ENCODE peak calls at places on chromosomes 3 and 15, in four cellular contexts. L, N, Z and B are unnamed samples.

GRCh38 chr15:35078221-35078915 is 6.7 kb downstream of the NANOGP8 start:
- DNase-seq in Z (no peak), L (peak; percentile 44), N (peak; percentile 70), B (no peak)

GRCh38 chr15:66848666-66849392 is 146.8 kb downstream of the SMAD6 start:
- DNase-seq in Z (no peak), N (no peak), L (no peak), B (no peak)

GRCh38 chr3:143720381-143720780 is 127.9 kb downstream of the SLC9A9 start:
- DNase-seq in L (no peak), Z (no peak), N (no peak), B (no peak)

GRCh38 chr3:23900744-23901143 is 16.0 kb downstream of the NKIRAS1 start:
- DNase-seq in N (no peak), L (no peak), Z (no peak), B (no peak)

GRCh38 chr3:168812234-168812633 is 716.5 kb upstream of the GOLIM4 start:
- DNase-seq in L (no peak), N (no peak), Z (no peak), B (no peak)

GRCh38 chr15:51190424-51191068 is 95.8 kb upstream of the TNFAIP8L3 start:
- DNase-seq in L (no peak), N (no peak), Z (no peak), B (no peak)

GRCh38 chr3:47601310-47601709 is 22.6 kb upstream of the CSPG5 start:
- DNase-seq in L (no peak), Z (no peak), N (no peak), B (no peak)

GRCh38 chr15:60656041-60656440 is 177.1 kb upstream of the ICE2 start:
- DNase-seq in Z (no peak), L (no peak), N (no peak), B (no peak)

GRCh38 chr3:190384241-190384863 is 3.6 kb upstream of the CLDN16 start:
- DNase-seq in L (peak; percentile 87), Z (peak; percentile 19), N (no peak), B (no peak)

GRCh38 chr3:156433910-156434309 is 121.0 kb downstream of the SSR3 start:
- DNase-seq in N (no peak), L (no peak), Z (no peak), B (no peak)

GRCh38 chr3:172094621-172095557 is 55.5 kb downstream of the FNDC3B start:
- DNase-seq in N (no peak), Z (peak; percentile 62), L (no peak), B (no peak)

GRCh38 chr3:184377374-184377773 is 633 bp downstream of the THPO start:
- DNase-seq in Z (no peak), N (no peak), L (no peak), B (no peak)

GRCh38 chr15:68277131-68277604 is 377 bp upstream of the FEM1B start:
- DNase-seq in Z (no peak), N (no peak), L (no peak), B (no peak)

GRCh38 chr3:119976214-119976613 is 118.0 kb downstream of the GSK3B start:
- DNase-seq in N (no peak), Z (no peak), L (no peak), B (no peak)

GRCh38 chr3:172152869-172153268 is 113.5 kb downstream of the FNDC3B start:
- DNase-seq in Z (no peak), N (no peak), L (no peak), B (no peak)

GRCh38 chr3:35733276-35733675 is 94.0 kb downstream of the ARPP21 start:
- DNase-seq in L (no peak), Z (no peak), N (no peak), B (no peak)

GRCh38 chr15:71337197-71337845 is 222.1 kb downstream of the THSD4 start:
- DNase-seq in Z (no peak), L (peak; percentile 28), N (no peak), B (no peak)

GRCh38 chr15:34365836-34366235 is 1.2 kb downstream of the LPCAT4 start:
- DNase-seq in N (no peak), Z (no peak), L (no peak), B (no peak)

GRCh38 chr15:29106551-29107290 is 162.9 kb downstream of the NSMCE3 start:
- DNase-seq in N (no peak), Z (no peak), L (no peak), B (no peak)

GRCh38 chr3:112789787-112790186 is 56.9 kb downstream of the CD200R1L start:
- DNase-seq in N (no peak), L (no peak), Z (no peak), B (no peak)

GRCh38 chr3:178680489-178680888 is 144.3 kb downstream of the KCNMB2 start:
- DNase-seq in L (no peak), N (no peak), Z (no peak), B (no peak)

GRCh38 chr15:69144530-69144929 is 15.9 kb upstream of the GLCE start:
- DNase-seq in N (no peak), Z (no peak), L (no peak), B (no peak)

GRCh38 chr15:59594493-59594942 is 17.1 kb upstream of the GCNT3 start:
- DNase-seq in L (no peak), Z (no peak), N (no peak), B (no peak)

GRCh38 chr15:101451886-101452285 is 37.6 kb downstream of the PCSK6 start:
- DNase-seq in Z (no peak), L (no peak), N (no peak), B (no peak)

GRCh38 chr3:8713901-8714759 is 19.5 kb upstream of the CAV3 start:
- DNase-seq in N (peak; percentile 67), Z (no peak), L (peak; percentile 24), B (peak; percentile 67)

GRCh38 chr3:30344288-30344687 is 262.1 kb upstream of the TGFBR2 start:
- DNase-seq in Z (no peak), L (no peak), N (no peak), B (no peak)

GRCh38 chr3:168088106-168088722 is 7.5 kb downstream of the GOLIM4 start:
- DNase-seq in N (peak; percentile 34), L (no peak), Z (peak; percentile 35), B (no peak)

GRCh38 chr3:127110982-127111693 is 81.8 kb upstream of the PRR23E start:
- DNase-seq in L (no peak), Z (no peak), N (no peak), B (no peak)

GRCh38 chr3:170033489-170033888 is 4.3 kb upstream of the GPR160 start:
- DNase-seq in N (no peak), Z (no peak), L (no peak), B (no peak)

GRCh38 chr3:131714585-131715220 is 211.9 kb upstream of the MRPL3 start:
- DNase-seq in Z (peak; percentile 71), N (no peak), L (no peak), B (no peak)

GRCh38 chr3:180855364-180855763 is 57.1 kb upstream of the FXR1 start:
- DNase-seq in L (peak; percentile 26), N (no peak), Z (no peak), B (peak; percentile 43)

GRCh38 chr3:195001961-195002861 is 268.7 kb downstream of the XXYLT1 start:
- DNase-seq in Z (peak; percentile 4), L (peak; percentile 37), N (peak; percentile 81), B (peak; percentile 38)

GRCh38 chr3:195003893-195004289 is 267.1 kb downstream of the XXYLT1 start:
- DNase-seq in Z (no peak), N (no peak), L (no peak), B (no peak)

GRCh38 chr3:195005251-195005620 is 265.7 kb downstream of the XXYLT1 start:
- DNase-seq in L (no peak), N (no peak), Z (no peak), B (peak; percentile 54)

GRCh38 chr3:195004512-195005250 is 266.3 kb downstream of the XXYLT1 start:
- DNase-seq in N (no peak), L (no peak), Z (no peak), B (no peak)

GRCh38 chr3:195003006-195003892 is 267.7 kb downstream of the XXYLT1 start:
- DNase-seq in Z (no peak), N (no peak), L (no peak), B (no peak)
- TF ChIP-seq EGR1 in Z (no peak), N (no peak), L (no peak), B (no peak)

GRCh38 chr15:36575266-36575665 is 4.2 kb upstream of the CDIN1 start:
- DNase-seq in N (no peak), L (no peak), Z (no peak), B (no peak)

GRCh38 chr15:36567445-36567844 is 12.0 kb upstream of the CDIN1 start:
- DNase-seq in Z (no peak), L (no peak), N (no peak), B (no peak)

GRCh38 chr15:36577082-36577481 is 2.3 kb upstream of the CDIN1 start:
- DNase-seq in Z (no peak), L (no peak), N (no peak), B (no peak)

GRCh38 chr15:36571301-36571700 is 8.1 kb upstream of the CDIN1 start:
- DNase-seq in Z (no peak), N (no peak), L (no peak), B (no peak)
- TF ChIP-seq EGR1 in Z (no peak), N (no peak), L (no peak), B (no peak)

DNA sequence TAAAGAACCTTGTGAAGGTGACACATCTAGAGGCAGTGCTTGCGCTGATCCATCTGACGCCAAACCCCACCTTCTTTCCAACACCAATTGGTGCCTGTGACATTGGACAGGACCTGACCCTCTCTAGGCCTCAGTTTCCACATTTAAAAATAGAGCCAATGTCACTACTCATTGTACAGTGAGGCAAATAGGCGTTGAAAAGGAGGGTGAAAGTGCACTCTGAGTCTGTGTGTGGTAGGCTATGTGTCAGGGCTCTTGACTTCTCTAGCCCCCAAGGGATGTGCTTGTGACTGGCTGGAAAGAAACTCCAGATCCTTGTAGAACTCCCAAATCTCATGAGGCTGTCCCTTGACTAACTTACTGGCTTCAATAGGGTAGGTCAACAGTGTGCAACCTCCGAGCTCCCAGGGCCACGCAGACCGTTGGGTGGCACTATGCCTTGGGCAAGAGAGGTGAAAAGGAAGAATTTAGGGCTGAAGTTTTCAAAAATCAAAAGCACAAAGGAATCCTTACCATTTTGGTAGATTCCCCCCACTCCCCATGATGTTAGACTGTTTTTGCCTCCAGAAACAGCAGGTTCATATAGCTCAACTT is 723 bp upstream of the FAM219B start:
- DNase-seq in Z (no peak), N (no peak), L (no peak), B (no peak)
- TF ChIP-seq EGR1 in Z (no peak), N (no peak), L (no peak), B (no peak)

GRCh38 chr3:138125548-138126221 is 6.5 kb downstream of the A4GNT start:
- DNase-seq in N (no peak), L (no peak), Z (no peak), B (no peak)
- TF ChIP-seq EGR1 in N (no peak), L (no peak), Z (no peak), B (no peak)